ENCODE peak calls at places on chromosomes 12 and 14, in four cellular contexts. One of them, this sample, is unnamed.

GRCh38 chr12:45730116-45730841 is 773 bp downstream of the ARID2 start:
- DNase-seq in CD4-positive, CD25-positive, alpha-beta regulatory T cell: peak
- DNase-seq in EH: peak
- DNase-seq in astrocyte of the spinal cord: peak
- DNase-seq in this sample: peak

GRCh38 chr14:96253140-96253539 is 2.9 kb upstream of the BDKRB1 start:
- DNase-seq in CD4-positive, CD25-positive, alpha-beta regulatory T cell: no peak
- DNase-seq in astrocyte of the spinal cord: peak
- DNase-seq in EH: peak
- DNase-seq in this sample: peak

GRCh38 chr12:123531091-123531490 is 2.4 kb downstream of the RILPL1 start:
- DNase-seq in astrocyte of the spinal cord: no peak
- DNase-seq in EH: no peak
- DNase-seq in CD4-positive, CD25-positive, alpha-beta regulatory T cell: no peak
- DNase-seq in this sample: no peak

GRCh38 chr14:60188696-60189095 is 23.5 kb upstream of the DHRS7 start:
- DNase-seq in CD4-positive, CD25-positive, alpha-beta regulatory T cell: no peak
- DNase-seq in EH: no peak
- DNase-seq in astrocyte of the spinal cord: no peak
- DNase-seq in this sample: no peak

GRCh38 chr12:45853550-45853949 is 124.0 kb downstream of the ARID2 start:
- DNase-seq in CD4-positive, CD25-positive, alpha-beta regulatory T cell: no peak
- DNase-seq in astrocyte of the spinal cord: no peak
- DNase-seq in EH: no peak
- DNase-seq in this sample: no peak

GRCh38 chr12:104280111-104280510 is 23.4 kb upstream of the EID3 start:
- DNase-seq in astrocyte of the spinal cord: no peak
- DNase-seq in EH: peak
- DNase-seq in CD4-positive, CD25-positive, alpha-beta regulatory T cell: no peak
- DNase-seq in this sample: no peak

GRCh38 chr14:65949711-65950516 is 536.3 kb upstream of the CCDC196 start:
- DNase-seq in EH: peak
- DNase-seq in CD4-positive, CD25-positive, alpha-beta regulatory T cell: no peak
- DNase-seq in astrocyte of the spinal cord: peak
- DNase-seq in this sample: no peak

GRCh38 chr12:40827923-40828592 is 135.8 kb downstream of the CNTN1 start:
- DNase-seq in CD4-positive, CD25-positive, alpha-beta regulatory T cell: no peak
- DNase-seq in astrocyte of the spinal cord: no peak
- DNase-seq in EH: no peak
- DNase-seq in this sample: no peak

GRCh38 chr12:8668441-8668840 is 5.8 kb upstream of the MFAP5 start:
- DNase-seq in CD4-positive, CD25-positive, alpha-beta regulatory T cell: no peak
- DNase-seq in EH: no peak
- DNase-seq in astrocyte of the spinal cord: no peak
- DNase-seq in this sample: no peak

GRCh38 chr14:72457641-72458040 is 436.3 kb downstream of the DPF3 start:
- DNase-seq in astrocyte of the spinal cord: peak
- DNase-seq in CD4-positive, CD25-positive, alpha-beta regulatory T cell: no peak
- DNase-seq in EH: peak
- DNase-seq in this sample: no peak

GRCh38 chr12:53048033-53048779 is 1.7 kb upstream of the TNS2 start:
- DNase-seq in astrocyte of the spinal cord: no peak
- DNase-seq in CD4-positive, CD25-positive, alpha-beta regulatory T cell: no peak
- DNase-seq in EH: no peak
- DNase-seq in this sample: peak

GRCh38 chr14:104140213-104140462 is 1.8 kb downstream of the KIF26A start:
- DNase-seq in astrocyte of the spinal cord: no peak
- DNase-seq in CD4-positive, CD25-positive, alpha-beta regulatory T cell: no peak
- DNase-seq in EH: no peak
- DNase-seq in this sample: no peak

GRCh38 chr12:104790296-104791125 is 167.6 kb downstream of the SLC41A2 start:
- DNase-seq in EH: peak
- DNase-seq in CD4-positive, CD25-positive, alpha-beta regulatory T cell: peak
- DNase-seq in astrocyte of the spinal cord: no peak
- DNase-seq in this sample: no peak

GRCh38 chr12:98295681-98296080 is 219.7 kb upstream of the TMPO start:
- DNase-seq in astrocyte of the spinal cord: peak
- DNase-seq in CD4-positive, CD25-positive, alpha-beta regulatory T cell: no peak
- DNase-seq in EH: peak
- DNase-seq in this sample: no peak

GRCh38 chr14:100850841-100851585 is 25.1 kb downstream of the MEG3 start:
- DNase-seq in EH: peak
- DNase-seq in CD4-positive, CD25-positive, alpha-beta regulatory T cell: peak
- DNase-seq in astrocyte of the spinal cord: no peak
- DNase-seq in this sample: peak

GRCh38 chr12:121530600-121531355 is 50.0 kb downstream of the KDM2B start:
- DNase-seq in astrocyte of the spinal cord: peak
- DNase-seq in EH: peak
- DNase-seq in CD4-positive, CD25-positive, alpha-beta regulatory T cell: peak
- DNase-seq in this sample: no peak

GRCh38 chr12:27220057-27220987 is 23.8 kb upstream of the STK38L start:
- DNase-seq in EH: peak
- DNase-seq in CD4-positive, CD25-positive, alpha-beta regulatory T cell: no peak
- DNase-seq in astrocyte of the spinal cord: no peak
- DNase-seq in this sample: no peak

GRCh38 chr12:28027328-28027727 is 54.8 kb upstream of the PTHLH start:
- DNase-seq in CD4-positive, CD25-positive, alpha-beta regulatory T cell: no peak
- DNase-seq in astrocyte of the spinal cord: no peak
- DNase-seq in EH: peak
- DNase-seq in this sample: peak

GRCh38 chr12:16607895-16608294 is 1.9 kb upstream of the LMO3 start:
- DNase-seq in CD4-positive, CD25-positive, alpha-beta regulatory T cell: no peak
- DNase-seq in EH: no peak
- DNase-seq in astrocyte of the spinal cord: no peak
- DNase-seq in this sample: peak

GRCh38 chr12:90630006-90630405 is 325.0 kb downstream of the CCER1 start:
- DNase-seq in astrocyte of the spinal cord: peak
- DNase-seq in CD4-positive, CD25-positive, alpha-beta regulatory T cell: no peak
- DNase-seq in EH: no peak
- DNase-seq in this sample: no peak

GRCh38 chr12:124588689-124589318 is 21.4 kb upstream of the NCOR2 start:
- DNase-seq in astrocyte of the spinal cord: peak
- DNase-seq in CD4-positive, CD25-positive, alpha-beta regulatory T cell: no peak
- DNase-seq in EH: peak
- DNase-seq in this sample: peak

GRCh38 chr12:87930033-87930432 is 99.2 kb downstream of the C12orf50 start:
- DNase-seq in CD4-positive, CD25-positive, alpha-beta regulatory T cell: no peak
- DNase-seq in astrocyte of the spinal cord: peak
- DNase-seq in EH: peak
- DNase-seq in this sample: peak

GRCh38 chr14:102776761-102777710 is at the start of gene TRAF3:
- DNase-seq in CD4-positive, CD25-positive, alpha-beta regulatory T cell: peak
- DNase-seq in EH: peak
- DNase-seq in astrocyte of the spinal cord: peak
- DNase-seq in this sample: no peak

GRCh38 chr12:40015360-40015759 is 90.5 kb downstream of the SLC2A13 start:
- DNase-seq in EH: no peak
- DNase-seq in CD4-positive, CD25-positive, alpha-beta regulatory T cell: no peak
- DNase-seq in astrocyte of the spinal cord: no peak
- DNase-seq in this sample: no peak

GRCh38 chr12:93404961-93405849 is 27.5 kb downstream of the NUDT4 start:
- DNase-seq in EH: no peak
- DNase-seq in CD4-positive, CD25-positive, alpha-beta regulatory T cell: no peak
- DNase-seq in astrocyte of the spinal cord: no peak
- DNase-seq in this sample: no peak

GRCh38 chr14:102081231-102082080 is 5.4 kb downstream of the HSP90AA1 start:
- DNase-seq in EH: no peak
- DNase-seq in CD4-positive, CD25-positive, alpha-beta regulatory T cell: no peak
- DNase-seq in astrocyte of the spinal cord: no peak
- DNase-seq in this sample: no peak

GRCh38 chr12:3432176-3432742 is 58.7 kb upstream of the PRMT8 start:
- DNase-seq in astrocyte of the spinal cord: no peak
- DNase-seq in CD4-positive, CD25-positive, alpha-beta regulatory T cell: no peak
- DNase-seq in EH: peak
- DNase-seq in this sample: no peak

GRCh38 chr12:29149691-29150382 is 759 bp downstream of the FAR2 start:
- DNase-seq in CD4-positive, CD25-positive, alpha-beta regulatory T cell: no peak
- DNase-seq in astrocyte of the spinal cord: no peak
- DNase-seq in EH: no peak
- DNase-seq in this sample: no peak

GRCh38 chr14:35435177-35435576 is 30.6 kb upstream of the NFKBIA start:
- DNase-seq in CD4-positive, CD25-positive, alpha-beta regulatory T cell: no peak
- DNase-seq in astrocyte of the spinal cord: no peak
- DNase-seq in EH: peak
- DNase-seq in this sample: no peak

GRCh38 chr14:72743626-72744025 is 150.3 kb downstream of the DPF3 start:
- DNase-seq in EH: no peak
- DNase-seq in CD4-positive, CD25-positive, alpha-beta regulatory T cell: no peak
- DNase-seq in astrocyte of the spinal cord: peak
- DNase-seq in this sample: peak

GRCh38 chr12:113120670-113121370 is 14.7 kb downstream of the RASAL1 start:
- DNase-seq in CD4-positive, CD25-positive, alpha-beta regulatory T cell: no peak
- DNase-seq in EH: no peak
- DNase-seq in astrocyte of the spinal cord: no peak
- DNase-seq in this sample: no peak

GRCh38 chr12:64968989-64969819 is 144.8 kb downstream of the TBC1D30 start:
- DNase-seq in CD4-positive, CD25-positive, alpha-beta regulatory T cell: no peak
- DNase-seq in astrocyte of the spinal cord: peak
- DNase-seq in EH: peak
- DNase-seq in this sample: no peak

GRCh38 chr14:103105580-103106168 is 11.1 kb downstream of the EXOC3L4 start:
- DNase-seq in CD4-positive, CD25-positive, alpha-beta regulatory T cell: no peak
- DNase-seq in EH: no peak
- DNase-seq in astrocyte of the spinal cord: no peak
- DNase-seq in this sample: peak

GRCh38 chr12:116346222-116346621 is 68.7 kb upstream of the MED13L start:
- DNase-seq in EH: peak
- DNase-seq in astrocyte of the spinal cord: peak
- DNase-seq in CD4-positive, CD25-positive, alpha-beta regulatory T cell: no peak
- DNase-seq in this sample: no peak